ENCODE peak calls at places on chromosomes 6 and 20, in nine cellular contexts. L is cardiac muscle cell, P is HepG2, Q is heart left ventricle, M is stomach, S is heart right ventricle, H is hepatocyte, O is AG04450, I is A673. F is an unnamed sample.

GRCh38 chr6:149749594-149750135 is at the start of gene PCMT1:
- DNase-seq in P (peak; percentile 86), L (peak; percentile 93), Q (peak; percentile 94), H (peak; percentile 97), S (peak; percentile 92), I (peak; percentile 96), O (peak; percentile 49), M (peak; percentile 93), F (peak; percentile 99)

GRCh38 chr20:20780127-20780822 is 67.8 kb upstream of the RALGAPA2 start:
- DNase-seq in L (peak; percentile 17), Q (peak; percentile 78), P (peak; percentile 21), I (peak; percentile 88), H (peak; percentile 49), S (peak; percentile 77), O (no peak), M (peak; percentile 86), F (peak; percentile 89)

GRCh38 chr6:12537389-12537788 is 179.2 kb upstream of the PHACTR1 start:
- DNase-seq in Q (no peak), L (peak; percentile 96), M (no peak), I (no peak), P (peak; percentile 12), H (no peak), S (no peak), O (no peak), F (no peak)

GRCh38 chr20:37885042-37885441 is 17.9 kb upstream of the VSTM2L start:
- DNase-seq in Q (no peak), P (no peak), M (no peak), H (no peak), O (no peak), S (no peak), L (no peak), I (no peak), F (no peak)

GRCh38 chr20:35368616-35369423 is 43.0 kb downstream of the UQCC1 start:
- DNase-seq in Q (peak; percentile 71), I (peak; percentile 44), O (no peak), M (no peak), P (no peak), L (no peak), H (no peak), S (peak; percentile 23), F (no peak)

GRCh38 chr6:11595903-11596302 is 58.4 kb downstream of the TMEM170B start:
- DNase-seq in O (no peak), H (no peak), Q (no peak), P (no peak), M (no peak), I (peak; percentile 37), S (no peak), L (no peak), F (no peak)

GRCh38 chr6:81265106-81265505 is 487.4 kb downstream of the TENT5A start:
- DNase-seq in P (peak; percentile 7), I (no peak), H (peak; percentile 10), O (peak; percentile 7), Q (peak; percentile 27), L (peak; percentile 61), M (no peak), S (no peak), F (no peak)

GRCh38 chr6:7991992-7992815 is 72.0 kb downstream of the BLOC1S5 start:
- DNase-seq in Q (peak; percentile 30), M (no peak), I (peak; percentile 60), P (peak; percentile 69), O (peak; percentile 49), H (peak; percentile 44), S (no peak), L (peak; percentile 94), F (no peak)

GRCh38 chr20:58871533-58872102 is 19.1 kb downstream of the GNAS start:
- DNase-seq in M (no peak), S (no peak), P (no peak), H (no peak), Q (no peak), O (no peak), L (no peak), I (no peak), F (no peak)

GRCh38 chr6:30349411-30350177 is 4.6 kb downstream of the RPP21 start:
- DNase-seq in O (no peak), M (no peak), Q (no peak), P (no peak), I (no peak), H (no peak), L (no peak), S (no peak), F (no peak)

GRCh38 chr6:75147512-75147911 is 58.3 kb downstream of the COL12A1 start:
- DNase-seq in O (peak; percentile 27), L (no peak), M (no peak), I (no peak), Q (no peak), P (no peak), H (no peak), S (no peak), F (no peak)

GRCh38 chr20:1566701-1567100 is 9.2 kb upstream of the SIRPD start:
- DNase-seq in H (peak; percentile 0), P (peak; percentile 1), M (no peak), Q (no peak), L (no peak), I (no peak), O (no peak), S (no peak), F (no peak)

GRCh38 chr20:61767776-61768494 is 297.7 kb downstream of the TAF4 start:
- DNase-seq in L (no peak), I (no peak), P (no peak), H (no peak), O (no peak), Q (no peak), M (no peak), S (no peak), F (peak; percentile 52)
- H3K27me3 ChIP-seq in L (no peaks in the 10 kb centered on the region), I (peaks cover 28% of the 10 kb centered on the region), P (peaks cover 62% of the 10 kb centered on the region), H (no peaks in the 10 kb centered on the region), O (no peaks in the 10 kb centered on the region), Q (peaks cover 11% of the 10 kb centered on the region), M (no peaks in the 10 kb centered on the region), S (peaks cover 27% of the 10 kb centered on the region), F (no peaks in the 10 kb centered on the region)

GRCh38 chr20:3432844-3433243 is 25.4 kb upstream of the DNAAF9 start:
- DNase-seq in O (no peak), H (no peak), L (no peak), I (no peak), Q (no peak), S (no peak), P (no peak), M (no peak), F (no peak)

GRCh38 chr20:3431109-3431508 is 23.6 kb upstream of the DNAAF9 start:
- DNase-seq in Q (no peak), L (no peak), H (no peak), I (no peak), O (no peak), P (no peak), S (no peak), M (no peak), F (no peak)

GRCh38 chr20:3433720-3434119 is 26.3 kb upstream of the DNAAF9 start:
- DNase-seq in L (no peak), O (no peak), I (no peak), P (no peak), S (no peak), Q (no peak), M (no peak), H (no peak), F (no peak)

GRCh38 chr20:3434232-3434631 is 26.8 kb upstream of the DNAAF9 start:
- DNase-seq in I (no peak), L (no peak), M (no peak), P (no peak), O (no peak), Q (no peak), S (no peak), H (no peak), F (no peak)

DNA sequence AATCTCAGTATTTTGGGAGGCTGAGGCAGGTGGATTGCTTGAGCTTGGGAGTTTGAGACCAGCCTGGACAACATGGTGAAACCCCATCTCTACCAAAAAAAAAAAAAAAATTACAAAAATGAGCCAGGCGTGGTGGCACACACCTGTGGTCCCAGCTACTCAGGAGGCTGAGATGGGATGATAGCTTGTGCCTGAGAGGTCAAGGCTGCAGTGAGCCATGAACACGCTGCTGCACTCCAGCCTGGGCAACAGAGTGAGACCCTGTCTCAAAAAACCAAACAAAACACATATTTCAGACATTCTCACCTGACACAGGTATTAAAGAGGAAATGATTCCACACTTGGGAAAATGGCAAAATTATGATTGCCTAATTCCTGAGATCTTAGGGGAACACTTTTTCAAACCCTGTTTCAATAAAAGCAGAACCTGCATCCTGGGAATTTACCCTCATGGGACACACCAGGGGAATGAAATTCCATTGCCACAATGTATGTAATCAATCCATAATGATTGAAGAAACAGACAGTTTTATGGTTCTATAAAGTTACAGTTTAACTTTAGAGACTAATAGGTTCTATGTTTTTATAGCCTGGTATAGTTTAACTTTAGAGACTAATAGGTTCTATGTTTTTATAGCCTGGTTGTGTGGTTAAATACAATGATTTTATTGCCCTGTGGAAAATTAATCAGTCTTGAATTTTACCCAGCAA is 29.6 kb upstream of the DNAAF9 start:
- DNase-seq in L (no peak), M (no peak), H (peak; percentile 24), P (no peak), S (no peak), Q (no peak), O (no peak), I (no peak), F (no peak)
- H3K4me3 ChIP-seq in L (no peak overlapping the region), M (no peak overlapping the region), H (no peak overlapping the region), P (no peak overlapping the region), S (no peak overlapping the region), Q (no peak overlapping the region), O (no peak overlapping the region), I (no peak overlapping the region), F (no peak overlapping the region)

GRCh38 chr20:64189986-64190385 is 25.7 kb downstream of the MYT1 start:
- DNase-seq in S (no peak), Q (no peak), I (no peak), H (no peak), P (no peak), O (no peak), L (no peak), M (no peak), F (no peak)
- H3K27me3 ChIP-seq in S (peaks cover 7% of the 10 kb centered on the region), Q (peaks cover 21% of the 10 kb centered on the region), I (peaks cover 32% of the 10 kb centered on the region), H (no peaks in the 10 kb centered on the region), P (peaks cover 10% of the 10 kb centered on the region), O (peaks cover 11% of the 10 kb centered on the region), L (no peaks in the 10 kb centered on the region), M (peaks cover 8% of the 10 kb centered on the region), F (no peaks in the 10 kb centered on the region)

GRCh38 chr20:41063442-41063841 is 34.8 kb downstream of the TOP1 start:
- DNase-seq in M (no peak), O (no peak), I (peak; percentile 32), Q (no peak), P (no peak), L (no peak), S (no peak), H (no peak), F (no peak)
- H3K4me3 ChIP-seq in M (no peak overlapping the region), O (no peak overlapping the region), I (no peak overlapping the region), Q (no peak overlapping the region), P (no peak overlapping the region), L (no peak overlapping the region), S (no peak overlapping the region), H (no peak overlapping the region), F (no peak overlapping the region)

GRCh38 chr20:19304886-19305415 is 92.5 kb downstream of the SLC24A3 start:
- DNase-seq in I (peak; percentile 87), O (no peak), M (no peak), Q (peak; percentile 56), S (no peak), P (no peak), H (no peak), L (no peak), F (no peak)
- H3K27me3 ChIP-seq in I (no peaks in the 10 kb centered on the region), O (no peaks in the 10 kb centered on the region), M (no peaks in the 10 kb centered on the region), Q (no peaks in the 10 kb centered on the region), S (no peaks in the 10 kb centered on the region), P (no peaks in the 10 kb centered on the region), H (no peaks in the 10 kb centered on the region), L (no peaks in the 10 kb centered on the region), F (no peaks in the 10 kb centered on the region)

GRCh38 chr6:106677282-106677681 is 47.9 kb downstream of the QRSL1 start:
- DNase-seq in O (no peak), Q (no peak), M (no peak), S (no peak), L (no peak), I (no peak), P (no peak), H (no peak), F (no peak)
- H3K4me3 ChIP-seq in O (no peak overlapping the region), Q (no peak overlapping the region), M (no peak overlapping the region), S (no peak overlapping the region), L (no peak overlapping the region), I (no peak overlapping the region), P (no peak overlapping the region), H (no peak overlapping the region), F (no peak overlapping the region)

F was measured in spleen.